ENCODE peak calls at places on chromosomes 13 and 19, in eight cellular contexts. A, H, R, K, F, P, Y and T are unnamed samples. For H3K9me3 and H3K36me3, the result is how much of the 10 kb centered on the place peaks cover.

GRCh38 chr19:49847731-49848696 is 2.9 kb upstream of the PTOV1 start:
- DNase-seq in H (no peak), F (peak), K (no peak), P (no peak), Y (no peak), R (no peak), A (peak), T (no peak)

GRCh38 chr19:3140667-3141038 is 4.8 kb downstream of the GNA15 start:
- DNase-seq in R (no peak), Y (no peak), H (no peak), A (no peak), K (no peak), F (no peak), P (no peak), T (no peak)

GRCh38 chr13:100473087-100473486 is 115.5 kb downstream of the GGACT start:
- DNase-seq in Y (no peak), F (no peak), K (no peak), R (no peak), A (no peak), P (no peak), H (no peak), T (no peak)

GRCh38 chr13:46679369-46680180 is 117.4 kb downstream of the ESD start:
- DNase-seq in K (no peak), A (peak), P (no peak), R (no peak), Y (no peak), F (peak), H (no peak), T (no peak)

GRCh38 chr13:24097064-24097463 is 63.5 kb upstream of the SPATA13 start:
- DNase-seq in F (no peak), P (no peak), H (no peak), R (no peak), K (no peak), Y (no peak), A (peak), T (no peak)

GRCh38 chr13:78632956-78633355 is 26.0 kb downstream of the OBI1 start:
- DNase-seq in F (no peak), H (no peak), Y (no peak), K (no peak), R (no peak), A (no peak), P (no peak), T (no peak)

GRCh38 chr13:29596064-29596418 is 553 bp upstream of the SLC7A1 start:
- DNase-seq in H (no peak), Y (no peak), F (no peak), A (no peak), P (no peak), R (no peak), K (no peak), T (no peak)

GRCh38 chr19:33471111-33471996 is 50.2 kb downstream of the PEPD start:
- DNase-seq in P (no peak), H (no peak), F (no peak), R (no peak), Y (no peak), K (no peak), A (no peak), T (no peak)

GRCh38 chr19:18093439-18094161 is 4.0 kb upstream of the MAST3 start:
- DNase-seq in K (no peak), P (peak), F (peak), A (no peak), R (no peak), H (no peak), Y (no peak), T (no peak)

GRCh38 chr13:35978607-35979316 is 152.4 kb downstream of the DCLK1 start:
- DNase-seq in P (peak), F (peak), R (no peak), A (peak), H (no peak), Y (no peak), K (no peak), T (peak)

GRCh38 chr19:9309974-9310446 is 372 bp upstream of the ZNF699 start:
- DNase-seq in A (peak), F (no peak), Y (peak), K (peak), R (peak), P (peak), H (peak), T (peak)

GRCh38 chr19:2726904-2727639 is 5.9 kb upstream of the DIRAS1 start:
- DNase-seq in P (no peak), A (no peak), Y (no peak), K (no peak), H (no peak), R (no peak), F (peak), T (no peak)

GRCh38 chr19:43906774-43907173 is 28.3 kb downstream of the ZNF45 start:
- DNase-seq in A (no peak), F (no peak), P (no peak), Y (no peak), H (no peak), R (no peak), K (no peak), T (no peak)
- H3K9me3 ChIP-seq in A (under half), F (under half), P (under half), Y (half or more), H (under half), R (under half), K (under half), T (under half)

GRCh38 chr19:40236026-40236355 is 9.5 kb upstream of the CCNP start:
- DNase-seq in P (no peak), A (no peak), K (no peak), H (no peak), R (no peak), F (no peak), Y (no peak), T (no peak)
- H3K36me3 ChIP-seq in P (under half), A (under half), K (under half), H (under half), R (under half), F (half or more), Y (half or more), T (under half)

GRCh38 chr19:30467239-30467638 is 95.1 kb downstream of the ZNF536 start:
- DNase-seq in Y (no peak), P (no peak), R (no peak), H (no peak), F (no peak), K (no peak), A (no peak), T (no peak)
- H3K9me3 ChIP-seq in Y (under half), P (under half), R (under half), H (under half), F (under half), K (under half), A (under half), T (under half)

DNA sequence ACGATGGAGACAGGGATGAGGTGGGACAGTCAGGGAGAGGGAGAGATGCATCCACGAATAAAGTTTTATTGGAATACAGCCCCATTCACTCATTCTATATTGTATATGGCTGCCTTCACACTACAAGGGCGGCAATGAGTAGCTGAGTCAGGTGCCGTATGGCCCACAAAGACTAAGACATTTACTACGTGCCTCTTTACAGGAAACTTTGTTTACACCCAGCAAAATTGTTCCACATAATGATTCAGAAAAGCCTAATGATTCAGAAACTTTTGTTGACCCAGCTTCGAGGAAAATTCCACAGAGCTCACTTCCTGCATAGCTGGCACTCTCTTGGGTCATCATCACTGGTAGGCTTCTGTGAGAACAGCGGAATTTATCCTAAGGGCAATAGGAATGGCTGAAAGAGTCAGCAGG is 87.3 kb upstream of the PEG3 start:
- DNase-seq in Y (no peak), P (no peak), K (no peak), F (peak), R (no peak), A (no peak), H (no peak), T (no peak)
- H3K36me3 ChIP-seq in Y (under half), P (under half), K (under half), F (under half), R (under half), A (under half), H (under half), T (under half)

GRCh38 chr13:66234159-66234558 is 996.0 kb downstream of the PCDH9 start:
- DNase-seq in R (no peak), F (no peak), K (no peak), A (no peak), H (no peak), Y (no peak), P (no peak), T (no peak)
- H3K9me3 ChIP-seq in R (under half), F (under half), K (under half), A (under half), H (under half), Y (under half), P (under half), T (under half)

DNA sequence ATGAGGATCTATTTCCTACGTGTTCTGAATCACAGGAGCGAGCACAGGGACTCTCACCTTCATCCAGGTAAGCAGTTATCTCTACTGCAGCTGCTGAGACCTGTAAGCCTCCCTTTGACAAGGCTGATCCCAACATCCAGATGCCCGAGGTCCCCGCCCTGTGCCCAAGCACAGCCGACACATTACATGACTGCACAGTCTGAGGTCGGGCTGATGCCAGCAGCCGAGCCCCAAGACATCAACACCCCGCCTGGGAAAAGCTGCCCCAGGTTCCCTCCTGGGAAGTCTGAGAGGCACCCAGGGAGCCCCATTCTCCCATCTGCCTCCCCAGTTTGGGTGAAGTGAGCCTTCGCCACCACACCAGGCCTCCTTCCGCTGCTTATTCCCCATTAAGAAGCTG is 95.9 kb downstream of the COL4A1 start:
- DNase-seq in H (no peak), K (no peak), F (no peak), P (no peak), A (no peak), R (no peak), Y (no peak), T (no peak)
- H3K36me3 ChIP-seq in H (under half), K (under half), F (under half), P (under half), A (under half), R (under half), Y (half or more), T (under half)

GRCh38 chr19:20787766-20788165 is 11.7 kb downstream of the ZNF66 start:
- DNase-seq in Y (no peak), K (no peak), A (no peak), H (no peak), F (no peak), P (no peak), R (no peak), T (no peak)
- H3K9me3 ChIP-seq in Y (half or more), K (under half), A (under half), H (under half), F (under half), P (under half), R (under half), T (under half)

DNA sequence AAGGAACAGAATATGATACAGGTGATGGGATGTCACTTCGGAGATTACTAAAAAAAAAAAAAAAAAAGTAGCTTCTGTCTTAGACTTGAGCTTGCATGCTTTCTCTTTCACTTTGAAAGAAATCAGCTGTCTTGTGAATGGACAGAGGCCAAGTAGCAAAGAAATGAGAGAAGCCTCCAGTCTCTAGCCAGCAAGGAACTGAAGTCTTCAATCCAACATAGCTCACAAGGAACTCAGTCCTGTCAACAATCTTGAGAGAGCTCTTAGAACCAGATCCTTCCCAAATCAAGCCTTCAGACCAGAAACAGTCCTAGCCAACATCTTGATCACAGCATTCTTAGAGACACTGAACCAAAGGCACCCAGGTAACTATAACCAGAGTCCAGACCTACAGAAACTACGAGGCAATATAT is 7.7 kb downstream of the N4BP2L2 start:
- DNase-seq in K (no peak), P (no peak), F (no peak), R (peak), Y (no peak), H (no peak), A (peak), T (peak)
- H3K36me3 ChIP-seq in K (under half), P (under half), F (under half), R (under half), Y (under half), H (under half), A (under half), T (under half)